ENCODE peak calls at places on chromosomes 11 and 22, in four cellular contexts. D, L, M and S are unnamed samples. For H3K4me1, the result is how much of the 10 kb centered on the place peaks cover.

GRCh38 chr11:69055598-69056516 is 7.1 kb downstream of the TPCN2 start:
- DNase-seq in D (peak), L (peak), M (no peak), S (peak)

GRCh38 chr22:20141186-20142077 is 9.4 kb downstream of the CCDC188 start:
- DNase-seq in D (no peak), L (no peak), M (no peak), S (no peak)

GRCh38 chr11:119790476-119790875 is 61.5 kb upstream of the NECTIN1 start:
- DNase-seq in D (no peak), L (no peak), M (no peak), S (no peak)

GRCh38 chr22:43707650-43708049 is 104.5 kb downstream of the EFCAB6 start:
- DNase-seq in D (no peak), L (no peak), M (no peak), S (no peak)

GRCh38 chr11:9092846-9093778 is 1.7 kb upstream of the SCUBE2 start:
- DNase-seq in D (no peak), L (no peak), M (no peak), S (no peak)

GRCh38 chr11:102712140-102712539 is 6.6 kb upstream of the MMP27 start:
- DNase-seq in D (no peak), L (no peak), M (no peak), S (no peak)

GRCh38 chr11:69533296-69534165 is 52.1 kb downstream of the LINC01488 start:
- DNase-seq in D (no peak), L (no peak), M (no peak), S (no peak)

GRCh38 chr22:47210112-47210657 is 447.7 kb downstream of the TBC1D22A start:
- DNase-seq in D (peak), L (no peak), M (no peak), S (no peak)

GRCh38 chr22:44550666-44551491 is 52.8 kb upstream of the RTL6 start:
- DNase-seq in D (peak), L (peak), M (no peak), S (peak)

GRCh38 chr11:120146413-120147093 is 8.6 kb upstream of the TRIM29 start:
- DNase-seq in D (no peak), L (no peak), M (no peak), S (no peak)

GRCh38 chr11:115921540-115921939 is 417.3 kb upstream of the CADM1 start:
- DNase-seq in D (no peak), L (no peak), M (no peak), S (no peak)

GRCh38 chr11:93728792-93729128 is 12.5 kb downstream of the TAF1D start:
- DNase-seq in D (no peak), L (no peak), M (no peak), S (no peak)

GRCh38 chr11:12841946-12842630 is 167.0 kb upstream of the RASSF10 start:
- DNase-seq in D (no peak), L (no peak), M (no peak), S (no peak)

GRCh38 chr11:37861671-37862070 is 1263.6 kb upstream of the RAG2 start:
- DNase-seq in D (no peak), L (no peak), M (no peak), S (no peak)

GRCh38 chr11:8032122-8032521 is 45.0 kb downstream of the EIF3F start:
- DNase-seq in D (no peak), L (no peak), M (no peak), S (no peak)

GRCh38 chr22:20196094-20196840 is 45.4 kb upstream of the CCDC188 start:
- DNase-seq in D (no peak), L (no peak), M (no peak), S (no peak)

GRCh38 chr11:64747961-64748715 is 4.2 kb upstream of the RASGRP2 start:
- DNase-seq in D (no peak), L (no peak), M (no peak), S (no peak)

GRCh38 chr11:26904801-26905200 is 89.1 kb upstream of the FIBIN start:
- DNase-seq in D (no peak), L (no peak), M (no peak), S (no peak)

GRCh38 chr11:31641477-31642062 is 132.0 kb downstream of the ELP4 start:
- DNase-seq in D (peak), L (no peak), M (peak), S (peak)

GRCh38 chr11:31236052-31236652 is 133.4 kb downstream of the DCDC1 start:
- DNase-seq in D (no peak), L (no peak), M (no peak), S (no peak)

DNA sequence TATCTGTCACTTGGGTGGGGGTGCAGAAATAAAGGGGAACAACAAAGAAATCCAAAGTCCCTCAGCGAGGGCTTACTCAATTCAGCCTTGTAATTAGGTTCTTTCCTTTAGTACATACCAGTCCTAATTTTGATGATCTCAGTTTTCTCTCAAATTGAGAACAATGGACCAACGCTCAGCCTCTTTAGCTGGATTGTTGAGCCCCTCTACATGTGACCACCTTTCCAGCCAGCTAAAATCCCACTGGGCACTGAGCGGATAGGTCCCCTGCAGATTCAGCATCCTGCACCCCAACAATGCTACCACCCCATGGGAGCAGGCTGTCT is 11.4 kb downstream of the TMEM184B start:
- DNase-seq in D (no peak), L (no peak), M (no peak), S (no peak)
- H3K27ac ChIP-seq in D (peak), L (no peak), M (peak), S (no peak)

DNA sequence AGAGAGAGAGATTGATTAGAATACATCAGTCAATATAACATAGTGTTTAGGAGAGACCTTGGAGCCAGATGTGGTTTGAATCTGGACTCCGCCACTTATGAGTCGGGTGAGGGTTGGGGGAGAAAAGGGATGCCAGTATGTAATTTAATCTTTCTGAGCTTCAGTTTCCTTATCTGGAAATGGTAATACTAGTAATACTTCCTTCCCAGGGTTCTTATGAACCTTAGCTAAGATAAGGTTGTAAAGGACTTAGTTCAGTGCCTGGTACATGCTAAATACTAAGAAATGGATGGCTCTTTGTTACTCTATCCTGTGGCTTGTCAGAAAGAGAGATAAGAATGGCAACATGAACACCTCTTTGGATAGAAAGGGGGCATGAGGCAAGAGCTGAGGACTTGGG is 226.1 kb upstream of the NARS2 start:
- DNase-seq in D (no peak), L (no peak), M (no peak), S (no peak)
- H3K4me1 ChIP-seq in D (under half), L (under half), M (under half), S (under half)

GRCh38 chr22:49106136-49106930 is 721.3 kb downstream of the BRD1 start:
- DNase-seq in D (no peak), L (no peak), M (no peak), S (no peak)

GRCh38 chr22:49107961-49108530 is 719.6 kb downstream of the BRD1 start:
- DNase-seq in D (no peak), L (no peak), M (no peak), S (no peak)

GRCh38 chr22:49104434-49104833 is 723.2 kb downstream of the BRD1 start:
- DNase-seq in D (no peak), L (no peak), M (no peak), S (no peak)

GRCh38 chr22:49108636-49109315 is 718.9 kb downstream of the BRD1 start:
- DNase-seq in D (no peak), L (no peak), M (no peak), S (no peak)

GRCh38 chr22:49107561-49107960 is 720.1 kb downstream of the BRD1 start:
- DNase-seq in D (no peak), L (no peak), M (no peak), S (no peak)
- H3K27ac ChIP-seq in D (no peak), L (no peak), M (no peak), S (no peak)

DNA sequence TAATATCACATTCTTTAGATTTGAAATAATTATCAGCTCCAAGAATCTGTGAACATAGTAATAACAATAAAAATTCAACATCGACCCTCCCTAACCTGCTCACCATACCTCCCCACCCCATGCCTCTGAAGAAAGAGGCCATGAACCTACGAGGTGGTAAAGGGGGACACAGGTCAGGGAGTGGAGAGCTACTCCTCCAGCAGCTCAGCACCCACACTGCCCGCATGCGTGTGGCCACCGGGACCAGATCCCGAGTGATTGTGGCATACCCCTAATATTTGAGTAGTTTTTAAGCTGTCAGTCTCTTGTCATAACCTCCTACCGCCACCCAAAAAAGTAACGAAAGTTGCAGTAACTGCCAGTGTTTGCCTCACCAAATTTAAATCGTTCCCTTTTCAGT is 16.8 kb upstream of the ADSL start:
- DNase-seq in D (no peak), L (no peak), M (no peak), S (no peak)
- H3K4me1 ChIP-seq in D (under half), L (half or more), M (under half), S (under half)

GRCh38 chr11:57513911-57514537 is 1.5 kb downstream of the SLC43A1 start:
- DNase-seq in D (peak), L (peak), M (no peak), S (peak)

GRCh38 chr11:57513446-57513795 is 2.1 kb downstream of the SLC43A1 start:
- DNase-seq in D (no peak), L (no peak), M (no peak), S (no peak)

GRCh38 chr11:57514538-57515331 is 767 bp downstream of the SLC43A1 start:
- DNase-seq in D (peak), L (peak), M (no peak), S (peak)

GRCh38 chr11:57516061-57516443 is 550 bp upstream of the SLC43A1 start:
- DNase-seq in D (no peak), L (no peak), M (no peak), S (no peak)

GRCh38 chr11:57515332-57516060 is at the start of gene SLC43A1:
- DNase-seq in D (peak), L (no peak), M (no peak), S (peak)
- H3K27ac ChIP-seq in D (peak), L (peak), M (no peak), S (no peak)

GRCh38 chr22:18147791-18148507 is 2.0 kb upstream of the USP18 start:
- DNase-seq in D (no peak), L (no peak), M (no peak), S (no peak)
- H3K4me1 ChIP-seq in D (under half), L (under half), M (under half), S (under half)

GRCh38 chr11:130839950-130840666 is 76.2 kb downstream of the SNX19 start:
- DNase-seq in D (no peak), L (no peak), M (no peak), S (no peak)

GRCh38 chr11:130837194-130837593 is 79.1 kb downstream of the SNX19 start:
- DNase-seq in D (no peak), L (no peak), M (no peak), S (no peak)

GRCh38 chr11:130834886-130835285 is 81.4 kb downstream of the SNX19 start:
- DNase-seq in D (no peak), L (no peak), M (no peak), S (no peak)

GRCh38 chr11:130846606-130847005 is 69.7 kb downstream of the SNX19 start:
- DNase-seq in D (no peak), L (no peak), M (no peak), S (no peak)

DNA sequence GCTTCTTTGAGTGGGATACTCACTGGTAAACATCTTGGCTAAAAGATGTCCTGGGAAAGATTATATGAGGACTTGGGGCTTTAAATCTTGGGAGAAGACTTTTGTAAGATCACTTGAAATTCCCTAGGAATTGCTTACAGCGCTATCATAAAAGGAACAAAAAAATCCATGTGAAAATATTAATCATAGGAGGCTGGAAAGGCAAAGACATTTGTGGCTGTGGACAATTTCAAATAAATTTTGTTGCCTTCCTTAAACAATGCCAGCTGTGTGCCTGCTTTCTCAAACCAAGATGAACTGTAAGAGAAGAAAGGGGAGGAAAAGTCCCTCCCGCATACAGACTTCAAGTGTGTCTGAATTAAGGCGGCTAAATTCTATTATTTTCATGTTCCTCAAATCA is 75.6 kb downstream of the SNX19 start:
- DNase-seq in D (no peak), L (no peak), M (no peak), S (no peak)
- H3K27ac ChIP-seq in D (no peak), L (no peak), M (no peak), S (no peak)

GRCh38 chr22:40180403-40180802 is 2.7 kb downstream of the TNRC6B start:
- DNase-seq in D (no peak), L (no peak), M (no peak), S (no peak)
- H3K4me1 ChIP-seq in D (half or more), L (half or more), M (under half), S (under half)